ENCODE peak calls at places on chromosomes 12 and 14, in eight cellular contexts. One of them, this sample, is unnamed.

GRCh38 chr14:106268013-106268727 is 741.8 kb downstream of the TMEM121 start:
- DNase-seq in ovary: no peak
- DNase-seq in heart right ventricle: no peak
- DNase-seq in skeletal muscle cell: no peak
- DNase-seq in left ventricle myocardium inferior: no peak
- DNase-seq in fibroblast of pulmonary artery: no peak
- DNase-seq in psoas muscle: no peak
- DNase-seq in cardiac muscle cell: no peak
- DNase-seq in this sample: peak; percentile 90

GRCh38 chr12:52206309-52207040 is 14.7 kb upstream of the KRT80 start:
- DNase-seq in heart right ventricle: no peak
- DNase-seq in cardiac muscle cell: no peak
- DNase-seq in left ventricle myocardium inferior: no peak
- DNase-seq in skeletal muscle cell: no peak
- DNase-seq in ovary: no peak
- DNase-seq in psoas muscle: no peak
- DNase-seq in fibroblast of pulmonary artery: no peak
- DNase-seq in this sample: no peak

GRCh38 chr12:182381-182883 is 31.5 kb downstream of the SLC6A12 start:
- DNase-seq in ovary: no peak
- DNase-seq in heart right ventricle: peak; percentile 63
- DNase-seq in skeletal muscle cell: peak; percentile 66
- DNase-seq in psoas muscle: no peak
- DNase-seq in fibroblast of pulmonary artery: peak; percentile 57
- DNase-seq in cardiac muscle cell: peak; percentile 51
- DNase-seq in left ventricle myocardium inferior: peak; percentile 41
- DNase-seq in this sample: no peak

GRCh38 chr14:34911209-34912150 is 36.3 kb upstream of the BAZ1A start:
- DNase-seq in cardiac muscle cell: peak; percentile 68
- DNase-seq in psoas muscle: no peak
- DNase-seq in skeletal muscle cell: peak; percentile 4
- DNase-seq in left ventricle myocardium inferior: no peak
- DNase-seq in heart right ventricle: no peak
- DNase-seq in ovary: no peak
- DNase-seq in fibroblast of pulmonary artery: peak; percentile 63
- DNase-seq in this sample: no peak

GRCh38 chr12:16670456-16671050 is 64.6 kb upstream of the LMO3 start:
- DNase-seq in psoas muscle: no peak
- DNase-seq in ovary: no peak
- DNase-seq in skeletal muscle cell: peak; percentile 10
- DNase-seq in heart right ventricle: no peak
- DNase-seq in left ventricle myocardium inferior: no peak
- DNase-seq in cardiac muscle cell: peak; percentile 18
- DNase-seq in fibroblast of pulmonary artery: peak; percentile 23
- DNase-seq in this sample: no peak

GRCh38 chr12:111687255-111687654 is 1.4 kb downstream of the ACAD10 start:
- DNase-seq in psoas muscle: no peak
- DNase-seq in cardiac muscle cell: no peak
- DNase-seq in left ventricle myocardium inferior: no peak
- DNase-seq in ovary: no peak
- DNase-seq in skeletal muscle cell: no peak
- DNase-seq in fibroblast of pulmonary artery: no peak
- DNase-seq in heart right ventricle: no peak
- DNase-seq in this sample: peak; percentile 33

GRCh38 chr12:122104844-122105243 is 26.3 kb downstream of the MLXIP start:
- DNase-seq in fibroblast of pulmonary artery: no peak
- DNase-seq in cardiac muscle cell: no peak
- DNase-seq in heart right ventricle: no peak
- DNase-seq in psoas muscle: no peak
- DNase-seq in ovary: no peak
- DNase-seq in skeletal muscle cell: no peak
- DNase-seq in left ventricle myocardium inferior: no peak
- DNase-seq in this sample: peak; percentile 64

GRCh38 chr12:17358850-17359249 is 731.1 kb downstream of the RERGL start:
- DNase-seq in cardiac muscle cell: no peak
- DNase-seq in heart right ventricle: no peak
- DNase-seq in psoas muscle: no peak
- DNase-seq in ovary: no peak
- DNase-seq in skeletal muscle cell: no peak
- DNase-seq in left ventricle myocardium inferior: no peak
- DNase-seq in fibroblast of pulmonary artery: no peak
- DNase-seq in this sample: no peak

GRCh38 chr14:100135784-100136183 is 23.7 kb downstream of the DEGS2 start:
- DNase-seq in cardiac muscle cell: no peak
- DNase-seq in ovary: no peak
- DNase-seq in heart right ventricle: no peak
- DNase-seq in skeletal muscle cell: no peak
- DNase-seq in psoas muscle: no peak
- DNase-seq in fibroblast of pulmonary artery: no peak
- DNase-seq in left ventricle myocardium inferior: no peak
- DNase-seq in this sample: no peak

GRCh38 chr12:76029982-76030377 is 1.6 kb downstream of the PHLDA1 start:
- DNase-seq in fibroblast of pulmonary artery: peak; percentile 74
- DNase-seq in ovary: peak; percentile 50
- DNase-seq in psoas muscle: peak; percentile 19
- DNase-seq in heart right ventricle: peak; percentile 18
- DNase-seq in cardiac muscle cell: peak; percentile 70
- DNase-seq in skeletal muscle cell: no peak
- DNase-seq in left ventricle myocardium inferior: no peak
- DNase-seq in this sample: no peak

GRCh38 chr12:15164997-15165659 is 56.1 kb downstream of the RERG start:
- DNase-seq in psoas muscle: peak; percentile 37
- DNase-seq in ovary: peak; percentile 33
- DNase-seq in left ventricle myocardium inferior: no peak
- DNase-seq in skeletal muscle cell: peak; percentile 12
- DNase-seq in cardiac muscle cell: peak; percentile 52
- DNase-seq in fibroblast of pulmonary artery: peak; percentile 23
- DNase-seq in heart right ventricle: no peak
- DNase-seq in this sample: no peak

GRCh38 chr14:69261761-69262331 is 1.9 kb downstream of the GALNT16 start:
- DNase-seq in psoas muscle: peak; percentile 27
- DNase-seq in skeletal muscle cell: no peak
- DNase-seq in ovary: no peak
- DNase-seq in heart right ventricle: peak; percentile 54
- DNase-seq in left ventricle myocardium inferior: peak; percentile 61
- DNase-seq in fibroblast of pulmonary artery: no peak
- DNase-seq in cardiac muscle cell: no peak
- DNase-seq in this sample: no peak

GRCh38 chr12:10771132-10771733 is 31.2 kb downstream of the TAS2R7 start:
- DNase-seq in cardiac muscle cell: peak; percentile 64
- DNase-seq in heart right ventricle: no peak
- DNase-seq in left ventricle myocardium inferior: no peak
- DNase-seq in ovary: no peak
- DNase-seq in fibroblast of pulmonary artery: peak; percentile 74
- DNase-seq in psoas muscle: no peak
- DNase-seq in skeletal muscle cell: peak; percentile 5
- DNase-seq in this sample: peak; percentile 37

GRCh38 chr12:30988086-30988485 is 61.5 kb downstream of the TSPAN11 start:
- DNase-seq in skeletal muscle cell: no peak
- DNase-seq in ovary: no peak
- DNase-seq in fibroblast of pulmonary artery: no peak
- DNase-seq in cardiac muscle cell: no peak
- DNase-seq in heart right ventricle: no peak
- DNase-seq in psoas muscle: no peak
- DNase-seq in left ventricle myocardium inferior: no peak
- DNase-seq in this sample: no peak

GRCh38 chr12:108369736-108370396 is 30.8 kb upstream of the CMKLR1 start:
- DNase-seq in heart right ventricle: no peak
- DNase-seq in ovary: no peak
- DNase-seq in cardiac muscle cell: no peak
- DNase-seq in skeletal muscle cell: no peak
- DNase-seq in left ventricle myocardium inferior: no peak
- DNase-seq in fibroblast of pulmonary artery: no peak
- DNase-seq in psoas muscle: no peak
- DNase-seq in this sample: no peak

GRCh38 chr12:107622005-107622404 is 63.6 kb upstream of the PWP1 start:
- DNase-seq in ovary: no peak
- DNase-seq in psoas muscle: no peak
- DNase-seq in cardiac muscle cell: peak; percentile 13
- DNase-seq in fibroblast of pulmonary artery: peak; percentile 11
- DNase-seq in left ventricle myocardium inferior: no peak
- DNase-seq in heart right ventricle: no peak
- DNase-seq in skeletal muscle cell: no peak
- DNase-seq in this sample: peak; percentile 4

GRCh38 chr14:66487159-66487558 is 988 bp downstream of the CCDC196 start:
- DNase-seq in heart right ventricle: no peak
- DNase-seq in psoas muscle: no peak
- DNase-seq in left ventricle myocardium inferior: no peak
- DNase-seq in cardiac muscle cell: no peak
- DNase-seq in ovary: no peak
- DNase-seq in fibroblast of pulmonary artery: no peak
- DNase-seq in skeletal muscle cell: no peak
- DNase-seq in this sample: peak; percentile 55
- H3K4me3 ChIP-seq in heart right ventricle: no peak overlapping the region
- H3K4me3 ChIP-seq in psoas muscle: no peak overlapping the region
- H3K4me3 ChIP-seq in left ventricle myocardium inferior: no peak overlapping the region
- H3K4me3 ChIP-seq in cardiac muscle cell: no peak overlapping the region
- H3K4me3 ChIP-seq in ovary: no peak overlapping the region
- H3K4me3 ChIP-seq in fibroblast of pulmonary artery: no peak overlapping the region
- H3K4me3 ChIP-seq in skeletal muscle cell: no peak overlapping the region
- H3K4me3 ChIP-seq in this sample: no peak overlapping the region

GRCh38 chr12:6960291-6961277 is 9.4 kb downstream of the PTPN6 start:
- DNase-seq in psoas muscle: peak; percentile 14
- DNase-seq in ovary: no peak
- DNase-seq in cardiac muscle cell: peak; percentile 51
- DNase-seq in skeletal muscle cell: no peak
- DNase-seq in left ventricle myocardium inferior: peak; percentile 14
- DNase-seq in fibroblast of pulmonary artery: peak; percentile 48
- DNase-seq in heart right ventricle: no peak
- DNase-seq in this sample: no peak

GRCh38 chr12:6961278-6961694 is 9.2 kb downstream of the PHB2 start:
- DNase-seq in psoas muscle: peak; percentile 80
- DNase-seq in heart right ventricle: peak; percentile 66
- DNase-seq in skeletal muscle cell: no peak
- DNase-seq in fibroblast of pulmonary artery: peak; percentile 35
- DNase-seq in cardiac muscle cell: peak; percentile 62
- DNase-seq in left ventricle myocardium inferior: peak; percentile 60
- DNase-seq in ovary: peak; percentile 69
- DNase-seq in this sample: no peak

GRCh38 chr12:6963016-6963731 is 7.3 kb downstream of the PHB2 start:
- DNase-seq in left ventricle myocardium inferior: peak; percentile 17
- DNase-seq in skeletal muscle cell: no peak
- DNase-seq in psoas muscle: peak; percentile 23
- DNase-seq in heart right ventricle: no peak
- DNase-seq in cardiac muscle cell: no peak
- DNase-seq in ovary: peak; percentile 43
- DNase-seq in fibroblast of pulmonary artery: no peak
- DNase-seq in this sample: no peak

GRCh38 chr12:6962285-6963015 is 8.0 kb downstream of the PHB2 start:
- DNase-seq in psoas muscle: peak; percentile 14
- DNase-seq in left ventricle myocardium inferior: peak; percentile 13
- DNase-seq in fibroblast of pulmonary artery: no peak
- DNase-seq in ovary: peak; percentile 31
- DNase-seq in skeletal muscle cell: no peak
- DNase-seq in heart right ventricle: no peak
- DNase-seq in cardiac muscle cell: no peak
- DNase-seq in this sample: no peak

DNA sequence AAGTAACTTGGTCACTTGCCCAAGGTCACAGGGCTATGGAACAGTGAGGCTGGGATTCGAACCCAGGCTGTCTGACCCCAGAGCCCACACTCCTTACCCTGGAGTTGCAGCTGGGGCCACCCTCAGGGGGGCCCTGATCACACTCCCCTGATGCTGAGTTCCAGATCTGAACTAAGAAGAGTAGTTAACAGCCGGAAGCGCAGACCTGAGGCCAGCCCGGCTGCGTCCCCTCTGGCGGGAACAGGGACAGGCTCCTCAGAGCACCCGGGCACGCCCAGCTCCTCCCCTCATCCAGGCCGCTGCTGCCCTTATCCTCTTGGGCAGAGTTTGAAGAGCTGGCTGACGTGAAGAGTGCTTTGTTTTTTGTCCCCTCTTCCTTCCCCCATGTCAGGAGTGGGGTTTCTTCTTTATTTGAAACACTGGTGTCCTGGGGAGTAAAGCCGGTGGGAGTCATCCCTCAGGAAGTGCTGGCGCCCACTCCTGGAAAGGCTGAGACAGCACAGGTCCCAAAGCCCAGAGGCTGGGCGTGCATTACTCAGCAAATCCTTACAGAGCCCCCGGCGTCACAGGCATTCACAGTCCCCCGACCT is 8.7 kb downstream of the PHB2 start:
- DNase-seq in heart right ventricle: peak; percentile 61
- DNase-seq in psoas muscle: peak; percentile 69
- DNase-seq in ovary: no peak
- DNase-seq in fibroblast of pulmonary artery: peak; percentile 77
- DNase-seq in skeletal muscle cell: no peak
- DNase-seq in cardiac muscle cell: peak; percentile 81
- DNase-seq in left ventricle myocardium inferior: peak; percentile 53
- DNase-seq in this sample: no peak
- H3K4me3 ChIP-seq in heart right ventricle: peak overlapping the region; percentile 26
- H3K4me3 ChIP-seq in psoas muscle: peak overlapping the region; percentile 13
- H3K4me3 ChIP-seq in ovary: peak overlapping the region; percentile 20
- H3K4me3 ChIP-seq in fibroblast of pulmonary artery: peak overlapping the region; percentile 6
- H3K4me3 ChIP-seq in skeletal muscle cell: peak overlapping the region; percentile 21
- H3K4me3 ChIP-seq in cardiac muscle cell: no peak overlapping the region
- H3K4me3 ChIP-seq in left ventricle myocardium inferior: peak overlapping the region; percentile 38
- H3K4me3 ChIP-seq in this sample: no peak overlapping the region

GRCh38 chr14:24909523-24910302 is 140.2 kb downstream of the STXBP6 start:
- DNase-seq in skeletal muscle cell: no peak
- DNase-seq in heart right ventricle: no peak
- DNase-seq in cardiac muscle cell: no peak
- DNase-seq in left ventricle myocardium inferior: no peak
- DNase-seq in ovary: no peak
- DNase-seq in psoas muscle: no peak
- DNase-seq in fibroblast of pulmonary artery: no peak
- DNase-seq in this sample: no peak

GRCh38 chr14:24913746-24914145 is 136.2 kb downstream of the STXBP6 start:
- DNase-seq in ovary: no peak
- DNase-seq in skeletal muscle cell: no peak
- DNase-seq in fibroblast of pulmonary artery: no peak
- DNase-seq in left ventricle myocardium inferior: no peak
- DNase-seq in psoas muscle: no peak
- DNase-seq in cardiac muscle cell: no peak
- DNase-seq in heart right ventricle: no peak
- DNase-seq in this sample: no peak

GRCh38 chr14:24913026-24913425 is 136.9 kb downstream of the STXBP6 start:
- DNase-seq in left ventricle myocardium inferior: no peak
- DNase-seq in fibroblast of pulmonary artery: no peak
- DNase-seq in ovary: no peak
- DNase-seq in heart right ventricle: no peak
- DNase-seq in psoas muscle: no peak
- DNase-seq in skeletal muscle cell: no peak
- DNase-seq in cardiac muscle cell: no peak
- DNase-seq in this sample: no peak

GRCh38 chr14:24910408-24910986 is 139.4 kb downstream of the STXBP6 start:
- DNase-seq in skeletal muscle cell: no peak
- DNase-seq in psoas muscle: no peak
- DNase-seq in cardiac muscle cell: no peak
- DNase-seq in heart right ventricle: no peak
- DNase-seq in fibroblast of pulmonary artery: no peak
- DNase-seq in ovary: no peak
- DNase-seq in left ventricle myocardium inferior: no peak
- DNase-seq in this sample: no peak

GRCh38 chr14:24911324-24912095 is 138.4 kb downstream of the STXBP6 start:
- DNase-seq in cardiac muscle cell: peak; percentile 94
- DNase-seq in heart right ventricle: no peak
- DNase-seq in left ventricle myocardium inferior: no peak
- DNase-seq in skeletal muscle cell: peak; percentile 80
- DNase-seq in ovary: no peak
- DNase-seq in psoas muscle: no peak
- DNase-seq in fibroblast of pulmonary artery: peak; percentile 91
- DNase-seq in this sample: no peak
- H3K4me3 ChIP-seq in cardiac muscle cell: no peak overlapping the region
- H3K4me3 ChIP-seq in heart right ventricle: peak overlapping the region; percentile 7
- H3K4me3 ChIP-seq in left ventricle myocardium inferior: peak overlapping the region; percentile 14
- H3K4me3 ChIP-seq in skeletal muscle cell: no peak overlapping the region
- H3K4me3 ChIP-seq in ovary: no peak overlapping the region
- H3K4me3 ChIP-seq in psoas muscle: no peak overlapping the region
- H3K4me3 ChIP-seq in fibroblast of pulmonary artery: peak overlapping the region; percentile 15
- H3K4me3 ChIP-seq in this sample: no peak overlapping the region

GRCh38 chr12:20212658-20213387 is 155.5 kb upstream of the PDE3A start:
- DNase-seq in heart right ventricle: peak; percentile 76
- DNase-seq in left ventricle myocardium inferior: peak; percentile 83
- DNase-seq in cardiac muscle cell: peak; percentile 100
- DNase-seq in psoas muscle: peak; percentile 72
- DNase-seq in ovary: peak; percentile 79
- DNase-seq in skeletal muscle cell: peak; percentile 99
- DNase-seq in fibroblast of pulmonary artery: peak; percentile 100
- DNase-seq in this sample: no peak
- H3K4me3 ChIP-seq in heart right ventricle: peak overlapping the region; percentile 24
- H3K4me3 ChIP-seq in left ventricle myocardium inferior: peak overlapping the region; percentile 49
- H3K4me3 ChIP-seq in cardiac muscle cell: no peak overlapping the region
- H3K4me3 ChIP-seq in psoas muscle: peak overlapping the region; percentile 20
- H3K4me3 ChIP-seq in ovary: peak overlapping the region; percentile 8
- H3K4me3 ChIP-seq in skeletal muscle cell: no peak overlapping the region
- H3K4me3 ChIP-seq in fibroblast of pulmonary artery: peak overlapping the region; percentile 13
- H3K4me3 ChIP-seq in this sample: no peak overlapping the region

This sample was measured in Jurkat, Clone E6-1.